ENCODE peak calls at places on chromosomes 6 and 20, in ten cellular contexts. N, M, Y, W, X, Q, S, L, K and C are unnamed samples.

GRCh38 chr20:57711826-57712225 is 2.0 kb upstream of the PMEPA1 start:
- DNase-seq in N (no peak), M (no peak), Y (no peak), W (no peak), X (no peak), Q (no peak), S (no peak), L (no peak), K (no peak), C (no peak)

GRCh38 chr6:85506441-85507093 is 56.7 kb downstream of the NT5E start:
- DNase-seq in N (no peak), M (no peak), Y (no peak), W (no peak), X (no peak), Q (no peak), S (peak), L (no peak), K (no peak), C (no peak)

GRCh38 chr6:109347779-109348178 is 34.5 kb downstream of the CD164 start:
- DNase-seq in N (no peak), M (no peak), Y (no peak), W (no peak), X (no peak), Q (no peak), S (no peak), L (no peak), K (no peak), C (no peak)

GRCh38 chr6:18395851-18396187 is 8.7 kb downstream of the RNF144B start:
- DNase-seq in N (no peak), M (no peak), Y (no peak), W (no peak), X (no peak), Q (no peak), S (no peak), L (no peak), K (no peak), C (no peak)

GRCh38 chr6:101887532-101887931 is 494.0 kb downstream of the GRIK2 start:
- DNase-seq in N (no peak), M (no peak), Y (no peak), W (no peak), X (no peak), Q (no peak), S (no peak), L (no peak), K (no peak), C (no peak)

GRCh38 chr6:100491947-100492670 is 27.4 kb upstream of the SIM1 start:
- DNase-seq in N (no peak), M (no peak), Y (no peak), W (no peak), X (no peak), Q (no peak), S (no peak), L (no peak), K (no peak), C (no peak)

GRCh38 chr20:57258055-57258454 is 8.4 kb downstream of the BMP7 start:
- DNase-seq in N (no peak), M (no peak), Y (no peak), W (no peak), X (no peak), Q (no peak), S (no peak), L (no peak), K (no peak), C (no peak)

GRCh38 chr6:9516207-9516606 is 898.7 kb downstream of the TFAP2A start:
- DNase-seq in N (no peak), M (peak), Y (no peak), W (peak), X (no peak), Q (no peak), S (no peak), L (no peak), K (no peak), C (no peak)

GRCh38 chr6:91781946-91782345 is 1195.1 kb upstream of the MAP3K7 start:
- DNase-seq in N (no peak), M (peak), Y (no peak), W (no peak), X (no peak), Q (peak), S (no peak), L (no peak), K (no peak), C (no peak)

GRCh38 chr6:158869010-158869603 is 49.9 kb upstream of the EZR start:
- DNase-seq in N (peak), M (no peak), Y (no peak), W (peak), X (no peak), Q (no peak), S (no peak), L (no peak), K (no peak), C (no peak)

GRCh38 chr20:50475879-50476292 is 34.3 kb upstream of the PTPN1 start:
- DNase-seq in N (no peak), M (peak), Y (no peak), W (peak), X (no peak), Q (no peak), S (no peak), L (no peak), K (no peak), C (no peak)

GRCh38 chr6:87336367-87336766 is 7.3 kb upstream of the GJB7 start:
- DNase-seq in N (no peak), M (no peak), Y (no peak), W (no peak), X (no peak), Q (no peak), S (no peak), L (no peak), K (no peak), C (no peak)